ENCODE peak calls at places on chromosomes 4 and X, in nine cellular contexts. H is GM12878; M is heart left ventricle; C is tibial artery; P is OCI-LY7; Q is brain microvascular endothelial cell; A is AG04450; K is upper lobe of right lung; L is CD4-positive, alpha-beta T cell. B is an unnamed sample.

GRCh38 chrX:25941087-25941486 is 197.1 kb upstream of the MAGEB18 start:
- DNase-seq in L (no peak), Q (no peak), P (no peak), K (no peak), C (no peak), H (no peak), M (no peak), A (no peak), B (peak)

GRCh38 chrX:109839694-109840358 is 106.8 kb upstream of the ACSL4 start:
- DNase-seq in L (no peak), H (no peak), A (no peak), K (peak), P (no peak), C (peak), M (peak), Q (peak), B (no peak)

GRCh38 chr4:76199664-76200211 is 13.9 kb downstream of the SCARB2 start:
- DNase-seq in C (no peak), H (peak), A (no peak), K (no peak), M (no peak), Q (peak), L (no peak), P (peak), B (no peak)

GRCh38 chr4:6495296-6495590 is 22.8 kb upstream of the PPP2R2C start:
- DNase-seq in K (no peak), C (no peak), Q (no peak), P (no peak), A (no peak), L (no peak), H (no peak), M (no peak), B (no peak)

GRCh38 chr4:38568768-38569167 is 95.2 kb upstream of the KLF3 start:
- DNase-seq in K (no peak), L (no peak), Q (no peak), C (no peak), M (no peak), P (no peak), A (no peak), H (no peak), B (no peak)

GRCh38 chrX:45322382-45322781 is 121.7 kb upstream of the DIPK2B start:
- DNase-seq in Q (peak), M (peak), C (peak), K (no peak), P (peak), L (no peak), H (no peak), A (peak), B (peak)

GRCh38 chr4:184746532-184746870 is 12.6 kb upstream of the CENPU start:
- DNase-seq in A (peak), L (no peak), H (no peak), K (no peak), C (peak), Q (peak), P (no peak), M (peak), B (peak)

GRCh38 chrX:19535481-19535880 is 20.2 kb upstream of the MAP3K15 start:
- DNase-seq in L (no peak), P (peak), M (no peak), A (no peak), H (no peak), Q (no peak), K (no peak), C (no peak), B (peak)

GRCh38 chr4:97359826-97360225 is 783.5 kb downstream of the STPG2 start:
- DNase-seq in C (no peak), H (no peak), M (no peak), Q (no peak), A (no peak), K (no peak), L (no peak), P (no peak), B (no peak)

GRCh38 chr4:170008376-170008775 is 17.8 kb downstream of the MFAP3L start:
- DNase-seq in A (no peak), Q (no peak), L (no peak), H (no peak), C (no peak), K (no peak), P (no peak), M (no peak), B (peak)

GRCh38 chr4:84878090-84878489 is 88.4 kb downstream of the WDFY3 start:
- DNase-seq in H (no peak), L (no peak), P (no peak), A (peak), K (no peak), M (no peak), C (no peak), Q (peak), B (peak)

GRCh38 chrX:108437789-108438623 is at the start of gene COL4A6:
- DNase-seq in C (peak), A (no peak), M (peak), Q (peak), K (peak), P (no peak), H (no peak), L (no peak), B (peak)

GRCh38 chrX:40176979-40177430 is 79.2 kb upstream of the BCOR start:
- DNase-seq in H (no peak), Q (no peak), P (no peak), L (no peak), A (no peak), M (no peak), C (no peak), K (no peak), B (no peak)
- TF ChIP-seq CTCF in H (no peak), Q (no peak), P (no peak), L (no peak), A (no peak), M (no peak), C (peak), K (no peak), B (no peak)

DNA sequence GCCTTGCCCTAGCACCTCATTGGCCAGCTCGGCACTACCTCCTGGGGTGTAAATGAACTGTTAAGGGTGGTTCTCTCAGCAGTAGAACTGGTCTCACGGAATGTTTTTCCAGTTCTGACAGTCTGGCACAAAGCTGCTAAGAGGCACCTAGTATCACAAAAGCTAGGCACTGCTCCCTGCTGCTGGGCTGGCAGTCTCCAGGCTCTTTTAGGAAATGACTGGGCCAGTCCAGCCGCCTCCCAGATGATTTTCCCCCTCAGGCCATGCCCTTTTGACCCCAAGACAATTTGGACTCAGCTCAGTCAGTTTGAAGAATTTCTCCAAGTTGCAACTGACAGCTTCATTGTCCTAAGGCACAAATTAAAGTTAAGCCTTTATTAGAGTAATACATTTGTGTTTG is 8.0 kb downstream of the FRMD7 start:
- DNase-seq in K (no peak), Q (no peak), M (no peak), H (no peak), P (no peak), L (no peak), A (no peak), C (no peak), B (no peak)
- H3K27ac ChIP-seq in K (no peak), Q (no peak), M (no peak), H (no peak), P (no peak), L (no peak), A (no peak), C (peak), B (no peak)

GRCh38 chrX:135927897-135928296 is 34.4 kb downstream of the SAGE1 start:
- DNase-seq in C (no peak), H (no peak), A (no peak), K (no peak), L (no peak), M (no peak), P (no peak), Q (no peak), B (no peak)

GRCh38 chrX:135923353-135923752 is 29.8 kb downstream of the SAGE1 start:
- DNase-seq in Q (no peak), K (no peak), C (no peak), M (no peak), H (no peak), A (no peak), L (no peak), P (peak), B (peak)
- TF ChIP-seq CTCF in Q (peak), K (no peak), C (no peak), M (no peak), H (peak), A (peak), L (no peak), P (peak), B (no peak)

DNA sequence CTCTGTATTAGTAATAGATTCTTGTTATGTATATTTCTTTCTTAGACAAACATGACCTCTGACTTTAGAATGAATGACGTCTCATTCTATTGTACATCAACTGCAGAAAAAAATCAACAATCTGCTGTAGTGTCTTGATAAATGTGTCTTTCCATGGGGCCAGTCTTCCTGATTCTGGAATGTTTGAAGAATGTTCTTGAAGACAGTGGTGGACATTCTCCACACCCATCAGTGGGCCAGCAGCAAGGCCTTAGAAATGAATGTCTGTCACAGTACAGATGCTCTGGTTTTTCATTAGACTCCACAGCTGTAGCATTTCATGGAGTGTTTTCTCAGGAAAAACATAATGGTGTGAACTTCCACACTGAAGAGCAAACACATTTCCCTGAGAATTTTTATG is 63.2 kb upstream of the FAM47B start:
- DNase-seq in K (no peak), A (no peak), L (no peak), Q (peak), C (no peak), H (no peak), M (no peak), P (no peak), B (no peak)
- H3K27ac ChIP-seq in K (no peak), A (no peak), L (no peak), Q (no peak), C (no peak), H (no peak), M (no peak), P (no peak), B (no peak)

GRCh38 chr4:18021470-18021719 is 160 bp downstream of the LCORL start:
- DNase-seq in A (no peak), Q (peak), K (no peak), P (no peak), C (no peak), M (no peak), H (no peak), L (no peak), B (peak)

GRCh38 chr4:18021720-18022571 is at the start of gene LCORL:
- DNase-seq in A (peak), M (peak), K (peak), C (peak), P (peak), L (peak), H (peak), Q (peak), B (peak)

GRCh38 chr4:18020145-18020670 is 1.3 kb downstream of the LCORL start:
- DNase-seq in Q (no peak), K (no peak), M (no peak), L (no peak), C (no peak), H (no peak), A (no peak), P (peak), B (no peak)

GRCh38 chr4:18022572-18023039 is 1.1 kb upstream of the LCORL start:
- DNase-seq in K (no peak), M (no peak), A (no peak), P (no peak), C (no peak), Q (no peak), H (no peak), L (no peak), B (no peak)

GRCh38 chr4:18020671-18021469 is 685 bp downstream of the LCORL start:
- DNase-seq in Q (peak), C (peak), K (peak), L (peak), M (peak), H (peak), A (peak), P (peak), B (peak)
- TF ChIP-seq CTCF in Q (no peak), C (no peak), K (no peak), L (no peak), M (no peak), H (no peak), A (no peak), P (no peak), B (no peak)

GRCh38 chrX:48507246-48507645 is 1.5 kb upstream of the PORCN start:
- DNase-seq in P (no peak), L (no peak), K (no peak), M (no peak), A (no peak), C (no peak), Q (no peak), H (no peak), B (no peak)

GRCh38 chrX:48509619-48510018 is 827 bp downstream of the PORCN start:
- DNase-seq in Q (no peak), L (no peak), A (no peak), K (no peak), M (no peak), P (no peak), H (no peak), C (no peak), B (no peak)

GRCh38 chrX:48508400-48509244 is at the start of gene PORCN:
- DNase-seq in H (peak), A (no peak), P (peak), L (peak), K (peak), M (peak), C (peak), Q (peak), B (peak)

GRCh38 chrX:48511561-48511960 is 2.8 kb downstream of the PORCN start:
- DNase-seq in M (no peak), K (no peak), P (no peak), A (no peak), H (no peak), L (no peak), C (no peak), Q (no peak), B (no peak)

DNA sequence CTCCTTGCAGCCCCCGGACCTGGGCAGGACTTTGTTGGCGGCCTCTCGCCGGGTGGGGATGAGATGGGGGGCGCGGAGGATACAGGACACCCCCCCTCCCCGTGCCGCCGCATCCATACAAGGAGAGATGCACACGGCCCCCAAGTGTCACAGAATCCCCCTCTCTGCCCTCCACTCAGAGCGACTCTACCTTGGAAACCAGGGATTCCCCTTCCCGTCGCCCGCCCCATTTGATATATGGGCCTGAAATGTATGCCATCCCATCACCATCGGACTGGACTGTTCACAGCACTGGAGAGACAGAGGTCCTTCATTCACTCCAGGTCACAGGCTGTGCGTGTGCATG is 426 bp downstream of the PORCN start:
- DNase-seq in H (no peak), L (no peak), P (no peak), C (no peak), M (no peak), Q (no peak), A (no peak), K (no peak), B (no peak)
- H3K27ac ChIP-seq in H (peak), L (peak), P (no peak), C (peak), M (peak), Q (peak), A (no peak), K (peak), B (peak)

B was measured in RWPE1.